ENCODE peak calls at places on chromosomes 3 and 15, in five cellular contexts. B, A, J, C and L are unnamed samples.
A peak's percentile ranks its signal among the peaks of the same experiment; 100 is the strongest.

GRCh38 chr3:71111784-71112440 is 471.6 kb downstream of the FOXP1 start:
- DNase-seq in B (peak; percentile 66), A (peak; percentile 71), J (no peak), C (no peak), L (no peak)

GRCh38 chr15:82942691-82943090 is 9.8 kb downstream of the HOMER2 start:
- DNase-seq in B (no peak), A (peak; percentile 97), J (no peak), C (no peak), L (no peak)

GRCh38 chr3:126135398-126136076 is 44.8 kb downstream of the ALDH1L1 start:
- DNase-seq in B (no peak), A (no peak), J (no peak), C (no peak), L (no peak)

GRCh38 chr3:192372001-192372400 is 355.3 kb downstream of the FGF12 start:
- DNase-seq in B (no peak), A (no peak), J (no peak), C (no peak), L (no peak)

GRCh38 chr15:69604050-69604378 is 151.4 kb downstream of the RPLP1 start:
- DNase-seq in B (no peak), A (no peak), J (no peak), C (no peak), L (peak; percentile 15)

GRCh38 chr3:102017784-102018183 is 168.5 kb downstream of the NFKBIZ start:
- DNase-seq in B (no peak), A (no peak), J (no peak), C (no peak), L (no peak)

GRCh38 chr15:71437919-71438318 is 322.6 kb downstream of the THSD4 start:
- DNase-seq in B (no peak), A (peak; percentile 53), J (no peak), C (no peak), L (no peak)

GRCh38 chr15:78065973-78066946 is 11.3 kb downstream of the TBC1D2B start:
- DNase-seq in B (no peak), A (no peak), J (peak; percentile 54), C (no peak), L (no peak)

GRCh38 chr15:62296756-62297507 is 131.8 kb upstream of the C2CD4B start:
- DNase-seq in B (no peak), A (no peak), J (no peak), C (no peak), L (no peak)

GRCh38 chr3:36319683-36320082 is 60.6 kb upstream of the STAC start:
- DNase-seq in B (no peak), A (no peak), J (no peak), C (no peak), L (no peak)

GRCh38 chr3:58287354-58287753 is 18.7 kb upstream of the RPP14 start:
- DNase-seq in B (no peak), A (no peak), J (no peak), C (no peak), L (no peak)

GRCh38 chr3:169112153-169112892 is 551.2 kb downstream of the MECOM start:
- DNase-seq in B (peak; percentile 16), A (peak; percentile 67), J (no peak), C (no peak), L (no peak)

GRCh38 chr3:46463868-46464241 is 850 bp downstream of the LTF start:
- DNase-seq in B (no peak), A (no peak), J (no peak), C (no peak), L (no peak)

GRCh38 chr3:196216081-196216564 is at the start of gene SLC51A:
- DNase-seq in B (no peak), A (peak; percentile 22), J (no peak), C (no peak), L (no peak)